ENCODE peak calls at places on chromosomes 16 and 17, in eight cellular contexts. One of them, this sample, is unnamed.

GRCh38 chr17:49523706-49524472 is 28.8 kb downstream of the NGFR start:
- DNase-seq in germinal center: no peak
- DNase-seq in activated naive CD8-positive, alpha-beta T cell treated with anti-CD3 and anti-CD28 coated beads for 36 hours: peak
- DNase-seq in T-helper 17 cell: no peak
- DNase-seq in T-helper 9 cell: no peak
- DNase-seq in C1 segment of cervical spinal cord: no peak
- DNase-seq in T-helper 1 cell: no peak
- DNase-seq in GM04504: no peak
- DNase-seq in this sample: peak

GRCh38 chr16:10579575-10579964 is 828 bp downstream of the EMP2 start:
- DNase-seq in germinal center: no peak
- DNase-seq in activated naive CD8-positive, alpha-beta T cell treated with anti-CD3 and anti-CD28 coated beads for 36 hours: no peak
- DNase-seq in T-helper 17 cell: no peak
- DNase-seq in T-helper 9 cell: no peak
- DNase-seq in C1 segment of cervical spinal cord: no peak
- DNase-seq in T-helper 1 cell: no peak
- DNase-seq in GM04504: no peak
- DNase-seq in this sample: no peak

GRCh38 chr16:4404247-4404966 is 12.0 kb downstream of the CORO7 start:
- DNase-seq in germinal center: peak
- DNase-seq in activated naive CD8-positive, alpha-beta T cell treated with anti-CD3 and anti-CD28 coated beads for 36 hours: peak
- DNase-seq in T-helper 17 cell: no peak
- DNase-seq in T-helper 9 cell: peak
- DNase-seq in C1 segment of cervical spinal cord: no peak
- DNase-seq in T-helper 1 cell: no peak
- DNase-seq in GM04504: no peak
- DNase-seq in this sample: peak

GRCh38 chr16:55341681-55342080 is 17.7 kb downstream of the IRX6 start:
- DNase-seq in germinal center: no peak
- DNase-seq in activated naive CD8-positive, alpha-beta T cell treated with anti-CD3 and anti-CD28 coated beads for 36 hours: no peak
- DNase-seq in T-helper 17 cell: no peak
- DNase-seq in T-helper 9 cell: no peak
- DNase-seq in C1 segment of cervical spinal cord: no peak
- DNase-seq in T-helper 1 cell: no peak
- DNase-seq in GM04504: no peak
- DNase-seq in this sample: no peak

GRCh38 chr16:2482181-2483107 is 7.5 kb downstream of the TBC1D24 start:
- DNase-seq in germinal center: no peak
- DNase-seq in activated naive CD8-positive, alpha-beta T cell treated with anti-CD3 and anti-CD28 coated beads for 36 hours: no peak
- DNase-seq in T-helper 17 cell: no peak
- DNase-seq in T-helper 9 cell: no peak
- DNase-seq in C1 segment of cervical spinal cord: no peak
- DNase-seq in T-helper 1 cell: no peak
- DNase-seq in GM04504: peak
- DNase-seq in this sample: no peak

GRCh38 chr16:27436065-27436464 is 34.1 kb downstream of the IL21R start:
- DNase-seq in germinal center: no peak
- DNase-seq in activated naive CD8-positive, alpha-beta T cell treated with anti-CD3 and anti-CD28 coated beads for 36 hours: no peak
- DNase-seq in T-helper 17 cell: no peak
- DNase-seq in T-helper 9 cell: no peak
- DNase-seq in C1 segment of cervical spinal cord: no peak
- DNase-seq in T-helper 1 cell: no peak
- DNase-seq in GM04504: no peak
- DNase-seq in this sample: peak

GRCh38 chr17:78414178-78415162 is 36.0 kb downstream of the PGS1 start:
- DNase-seq in germinal center: no peak
- DNase-seq in activated naive CD8-positive, alpha-beta T cell treated with anti-CD3 and anti-CD28 coated beads for 36 hours: peak
- DNase-seq in T-helper 17 cell: peak
- DNase-seq in T-helper 9 cell: peak
- DNase-seq in C1 segment of cervical spinal cord: no peak
- DNase-seq in T-helper 1 cell: peak
- DNase-seq in GM04504: no peak
- DNase-seq in this sample: peak

GRCh38 chr17:50060951-50061712 is 5.2 kb downstream of the ITGA3 start:
- DNase-seq in germinal center: no peak
- DNase-seq in activated naive CD8-positive, alpha-beta T cell treated with anti-CD3 and anti-CD28 coated beads for 36 hours: no peak
- DNase-seq in T-helper 17 cell: no peak
- DNase-seq in T-helper 9 cell: no peak
- DNase-seq in C1 segment of cervical spinal cord: no peak
- DNase-seq in T-helper 1 cell: no peak
- DNase-seq in GM04504: no peak
- DNase-seq in this sample: no peak

GRCh38 chr17:66965801-66966528 is 1.5 kb downstream of the CACNG4 start:
- DNase-seq in germinal center: no peak
- DNase-seq in activated naive CD8-positive, alpha-beta T cell treated with anti-CD3 and anti-CD28 coated beads for 36 hours: no peak
- DNase-seq in T-helper 17 cell: no peak
- DNase-seq in T-helper 9 cell: no peak
- DNase-seq in C1 segment of cervical spinal cord: no peak
- DNase-seq in T-helper 1 cell: no peak
- DNase-seq in GM04504: no peak
- DNase-seq in this sample: no peak

GRCh38 chr16:4976079-4976478 is 17.9 kb downstream of the SEC14L5 start:
- DNase-seq in germinal center: peak
- DNase-seq in activated naive CD8-positive, alpha-beta T cell treated with anti-CD3 and anti-CD28 coated beads for 36 hours: no peak
- DNase-seq in T-helper 17 cell: no peak
- DNase-seq in T-helper 9 cell: no peak
- DNase-seq in C1 segment of cervical spinal cord: no peak
- DNase-seq in T-helper 1 cell: no peak
- DNase-seq in GM04504: no peak
- DNase-seq in this sample: no peak

GRCh38 chr17:61734012-61734411 is 129.3 kb downstream of the BRIP1 start:
- DNase-seq in germinal center: no peak
- DNase-seq in activated naive CD8-positive, alpha-beta T cell treated with anti-CD3 and anti-CD28 coated beads for 36 hours: no peak
- DNase-seq in T-helper 17 cell: no peak
- DNase-seq in T-helper 9 cell: no peak
- DNase-seq in C1 segment of cervical spinal cord: no peak
- DNase-seq in T-helper 1 cell: no peak
- DNase-seq in GM04504: no peak
- DNase-seq in this sample: no peak

GRCh38 chr16:83300326-83300725 is 507.5 kb upstream of the HSBP1 start:
- DNase-seq in germinal center: no peak
- DNase-seq in activated naive CD8-positive, alpha-beta T cell treated with anti-CD3 and anti-CD28 coated beads for 36 hours: no peak
- DNase-seq in T-helper 17 cell: no peak
- DNase-seq in T-helper 9 cell: no peak
- DNase-seq in C1 segment of cervical spinal cord: no peak
- DNase-seq in T-helper 1 cell: no peak
- DNase-seq in GM04504: no peak
- DNase-seq in this sample: no peak

GRCh38 chr16:69754143-69754468 is 620 bp downstream of the NOB1 start:
- DNase-seq in germinal center: no peak
- DNase-seq in activated naive CD8-positive, alpha-beta T cell treated with anti-CD3 and anti-CD28 coated beads for 36 hours: no peak
- DNase-seq in T-helper 17 cell: no peak
- DNase-seq in T-helper 9 cell: no peak
- DNase-seq in C1 segment of cervical spinal cord: no peak
- DNase-seq in T-helper 1 cell: no peak
- DNase-seq in GM04504: no peak
- DNase-seq in this sample: no peak

GRCh38 chr17:21689604-21690003 is 2.7 kb upstream of the KCNJ18 start:
- DNase-seq in germinal center: no peak
- DNase-seq in activated naive CD8-positive, alpha-beta T cell treated with anti-CD3 and anti-CD28 coated beads for 36 hours: no peak
- DNase-seq in T-helper 17 cell: no peak
- DNase-seq in T-helper 9 cell: no peak
- DNase-seq in C1 segment of cervical spinal cord: no peak
- DNase-seq in T-helper 1 cell: no peak
- DNase-seq in GM04504: peak
- DNase-seq in this sample: no peak

GRCh38 chr17:64661731-64661980 is 451 bp downstream of the SMURF2 start:
- DNase-seq in germinal center: no peak
- DNase-seq in activated naive CD8-positive, alpha-beta T cell treated with anti-CD3 and anti-CD28 coated beads for 36 hours: no peak
- DNase-seq in T-helper 17 cell: no peak
- DNase-seq in T-helper 9 cell: no peak
- DNase-seq in C1 segment of cervical spinal cord: no peak
- DNase-seq in T-helper 1 cell: no peak
- DNase-seq in GM04504: no peak
- DNase-seq in this sample: no peak

GRCh38 chr16:56042416-56042815 is 148.9 kb upstream of the GNAO1 start:
- DNase-seq in germinal center: no peak
- DNase-seq in activated naive CD8-positive, alpha-beta T cell treated with anti-CD3 and anti-CD28 coated beads for 36 hours: no peak
- DNase-seq in T-helper 17 cell: no peak
- DNase-seq in T-helper 9 cell: no peak
- DNase-seq in C1 segment of cervical spinal cord: no peak
- DNase-seq in T-helper 1 cell: no peak
- DNase-seq in GM04504: no peak
- DNase-seq in this sample: no peak

GRCh38 chr16:50273888-50274770 is 7.8 kb downstream of the ADCY7 start:
- DNase-seq in germinal center: peak
- DNase-seq in activated naive CD8-positive, alpha-beta T cell treated with anti-CD3 and anti-CD28 coated beads for 36 hours: peak
- DNase-seq in T-helper 17 cell: peak
- DNase-seq in T-helper 9 cell: peak
- DNase-seq in C1 segment of cervical spinal cord: no peak
- DNase-seq in T-helper 1 cell: peak
- DNase-seq in GM04504: no peak
- DNase-seq in this sample: peak

GRCh38 chr17:16977932-16978331 is 6.0 kb upstream of the TNFRSF13B start:
- DNase-seq in germinal center: no peak
- DNase-seq in activated naive CD8-positive, alpha-beta T cell treated with anti-CD3 and anti-CD28 coated beads for 36 hours: no peak
- DNase-seq in T-helper 17 cell: no peak
- DNase-seq in T-helper 9 cell: no peak
- DNase-seq in C1 segment of cervical spinal cord: no peak
- DNase-seq in T-helper 1 cell: no peak
- DNase-seq in GM04504: no peak
- DNase-seq in this sample: no peak

GRCh38 chr16:50741225-50741807 is 570 bp upstream of the CYLD start:
- DNase-seq in germinal center: no peak
- DNase-seq in activated naive CD8-positive, alpha-beta T cell treated with anti-CD3 and anti-CD28 coated beads for 36 hours: no peak
- DNase-seq in T-helper 17 cell: no peak
- DNase-seq in T-helper 9 cell: no peak
- DNase-seq in C1 segment of cervical spinal cord: no peak
- DNase-seq in T-helper 1 cell: no peak
- DNase-seq in GM04504: no peak
- DNase-seq in this sample: no peak

GRCh38 chr17:794876-795275 is 12.7 kb downstream of the MRM3 start:
- DNase-seq in germinal center: peak
- DNase-seq in activated naive CD8-positive, alpha-beta T cell treated with anti-CD3 and anti-CD28 coated beads for 36 hours: peak
- DNase-seq in T-helper 17 cell: peak
- DNase-seq in T-helper 9 cell: peak
- DNase-seq in C1 segment of cervical spinal cord: peak
- DNase-seq in T-helper 1 cell: peak
- DNase-seq in GM04504: peak
- DNase-seq in this sample: peak

GRCh38 chr16:50665128-50665878 is 15.8 kb downstream of the SNX20 start:
- DNase-seq in germinal center: peak
- DNase-seq in activated naive CD8-positive, alpha-beta T cell treated with anti-CD3 and anti-CD28 coated beads for 36 hours: peak
- DNase-seq in T-helper 17 cell: peak
- DNase-seq in T-helper 9 cell: peak
- DNase-seq in C1 segment of cervical spinal cord: no peak
- DNase-seq in T-helper 1 cell: peak
- DNase-seq in GM04504: peak
- DNase-seq in this sample: peak

GRCh38 chr17:73192219-73192893 is 499 bp upstream of the COG1 start:
- DNase-seq in germinal center: peak
- DNase-seq in activated naive CD8-positive, alpha-beta T cell treated with anti-CD3 and anti-CD28 coated beads for 36 hours: peak
- DNase-seq in T-helper 17 cell: peak
- DNase-seq in T-helper 9 cell: peak
- DNase-seq in C1 segment of cervical spinal cord: peak
- DNase-seq in T-helper 1 cell: no peak
- DNase-seq in GM04504: no peak
- DNase-seq in this sample: peak

GRCh38 chr17:59155439-59156177 is at the start of gene PRR11:
- DNase-seq in germinal center: peak
- DNase-seq in activated naive CD8-positive, alpha-beta T cell treated with anti-CD3 and anti-CD28 coated beads for 36 hours: peak
- DNase-seq in T-helper 17 cell: peak
- DNase-seq in T-helper 9 cell: peak
- DNase-seq in C1 segment of cervical spinal cord: no peak
- DNase-seq in T-helper 1 cell: peak
- DNase-seq in GM04504: peak
- DNase-seq in this sample: peak

GRCh38 chr17:19010729-19011505 is 6.4 kb upstream of the FAM83G start:
- DNase-seq in germinal center: no peak
- DNase-seq in activated naive CD8-positive, alpha-beta T cell treated with anti-CD3 and anti-CD28 coated beads for 36 hours: no peak
- DNase-seq in T-helper 17 cell: no peak
- DNase-seq in T-helper 9 cell: no peak
- DNase-seq in C1 segment of cervical spinal cord: no peak
- DNase-seq in T-helper 1 cell: no peak
- DNase-seq in GM04504: no peak
- DNase-seq in this sample: no peak

GRCh38 chr16:48194828-48195566 is 39.2 kb upstream of the ABCC12 start:
- DNase-seq in germinal center: no peak
- DNase-seq in activated naive CD8-positive, alpha-beta T cell treated with anti-CD3 and anti-CD28 coated beads for 36 hours: no peak
- DNase-seq in T-helper 17 cell: no peak
- DNase-seq in T-helper 9 cell: no peak
- DNase-seq in C1 segment of cervical spinal cord: no peak
- DNase-seq in T-helper 1 cell: no peak
- DNase-seq in GM04504: no peak
- DNase-seq in this sample: no peak

GRCh38 chr17:1169913-1170312 is 9.9 kb downstream of the ABR start:
- DNase-seq in germinal center: no peak
- DNase-seq in activated naive CD8-positive, alpha-beta T cell treated with anti-CD3 and anti-CD28 coated beads for 36 hours: no peak
- DNase-seq in T-helper 17 cell: no peak
- DNase-seq in T-helper 9 cell: no peak
- DNase-seq in C1 segment of cervical spinal cord: no peak
- DNase-seq in T-helper 1 cell: no peak
- DNase-seq in GM04504: no peak
- DNase-seq in this sample: no peak